ENCODE peak calls at places on chromosomes 7 and 10, in seven cellular contexts. One of them, this sample, is unnamed.

GRCh38 chr10:43350686-43351085 is 20.8 kb upstream of the FXYD4 start:
- DNase-seq in CD8-positive, alpha-beta memory T cell: no peak
- DNase-seq in AG09309: no peak
- DNase-seq in fibroblast of mammary gland: no peak
- DNase-seq in HFF-Myc: no peak
- DNase-seq in CD8-positive, alpha-beta T cell: no peak
- DNase-seq in SJCRH30: no peak
- DNase-seq in this sample: no peak

GRCh38 chr7:46990761-46991160 is 591.1 kb downstream of the TNS3 start:
- DNase-seq in CD8-positive, alpha-beta memory T cell: no peak
- DNase-seq in AG09309: no peak
- DNase-seq in fibroblast of mammary gland: peak; percentile 43
- DNase-seq in HFF-Myc: no peak
- DNase-seq in CD8-positive, alpha-beta T cell: no peak
- DNase-seq in SJCRH30: no peak
- DNase-seq in this sample: peak; percentile 17

GRCh38 chr7:17781491-17782215 is 158.6 kb downstream of the SNX13 start:
- DNase-seq in CD8-positive, alpha-beta memory T cell: no peak
- DNase-seq in AG09309: peak; percentile 23
- DNase-seq in fibroblast of mammary gland: peak; percentile 34
- DNase-seq in HFF-Myc: peak; percentile 5
- DNase-seq in CD8-positive, alpha-beta T cell: no peak
- DNase-seq in SJCRH30: no peak
- DNase-seq in this sample: peak; percentile 81

GRCh38 chr10:73827346-73828089 is 16.1 kb upstream of the NDST2 start:
- DNase-seq in CD8-positive, alpha-beta memory T cell: no peak
- DNase-seq in AG09309: no peak
- DNase-seq in fibroblast of mammary gland: peak; percentile 37
- DNase-seq in HFF-Myc: no peak
- DNase-seq in CD8-positive, alpha-beta T cell: no peak
- DNase-seq in SJCRH30: no peak
- DNase-seq in this sample: no peak

GRCh38 chr7:134520130-134520529 is 7.2 kb upstream of the AKR1B10 start:
- DNase-seq in CD8-positive, alpha-beta memory T cell: no peak
- DNase-seq in AG09309: no peak
- DNase-seq in fibroblast of mammary gland: peak; percentile 31
- DNase-seq in HFF-Myc: no peak
- DNase-seq in CD8-positive, alpha-beta T cell: no peak
- DNase-seq in SJCRH30: no peak
- DNase-seq in this sample: peak; percentile 28

GRCh38 chr7:68417002-68417401 is 1181.3 kb upstream of the AUTS2 start:
- DNase-seq in CD8-positive, alpha-beta memory T cell: no peak
- DNase-seq in AG09309: no peak
- DNase-seq in fibroblast of mammary gland: no peak
- DNase-seq in HFF-Myc: no peak
- DNase-seq in CD8-positive, alpha-beta T cell: no peak
- DNase-seq in SJCRH30: no peak
- DNase-seq in this sample: no peak

GRCh38 chr7:153005750-153006149 is 246.2 kb downstream of the ACTR3B start:
- DNase-seq in CD8-positive, alpha-beta memory T cell: no peak
- DNase-seq in AG09309: no peak
- DNase-seq in fibroblast of mammary gland: no peak
- DNase-seq in HFF-Myc: no peak
- DNase-seq in CD8-positive, alpha-beta T cell: no peak
- DNase-seq in SJCRH30: no peak
- DNase-seq in this sample: no peak

GRCh38 chr7:105006367-105007139 is 7.5 kb upstream of the KMT2E start:
- DNase-seq in CD8-positive, alpha-beta memory T cell: no peak
- DNase-seq in AG09309: no peak
- DNase-seq in fibroblast of mammary gland: no peak
- DNase-seq in HFF-Myc: no peak
- DNase-seq in CD8-positive, alpha-beta T cell: no peak
- DNase-seq in SJCRH30: no peak
- DNase-seq in this sample: no peak

GRCh38 chr10:12750526-12751201 is 250.8 kb downstream of the CCDC3 start:
- DNase-seq in CD8-positive, alpha-beta memory T cell: no peak
- DNase-seq in AG09309: no peak
- DNase-seq in fibroblast of mammary gland: no peak
- DNase-seq in HFF-Myc: no peak
- DNase-seq in CD8-positive, alpha-beta T cell: no peak
- DNase-seq in SJCRH30: no peak
- DNase-seq in this sample: peak; percentile 10

GRCh38 chr7:75881436-75882095 is 2.7 kb downstream of the RHBDD2 start:
- DNase-seq in CD8-positive, alpha-beta memory T cell: no peak
- DNase-seq in AG09309: no peak
- DNase-seq in fibroblast of mammary gland: no peak
- DNase-seq in HFF-Myc: no peak
- DNase-seq in CD8-positive, alpha-beta T cell: no peak
- DNase-seq in SJCRH30: no peak
- DNase-seq in this sample: peak; percentile 29
- H3K4me3 ChIP-seq in CD8-positive, alpha-beta memory T cell: no peak overlapping the region
- H3K4me3 ChIP-seq in AG09309: no peak overlapping the region
- H3K4me3 ChIP-seq in fibroblast of mammary gland: no peak overlapping the region
- H3K4me3 ChIP-seq in HFF-Myc: no peak overlapping the region
- H3K4me3 ChIP-seq in CD8-positive, alpha-beta T cell: no peak overlapping the region
- H3K4me3 ChIP-seq in SJCRH30: no peak overlapping the region
- H3K4me3 ChIP-seq in this sample: no peak overlapping the region

GRCh38 chr10:33095867-33096479 is 137.9 kb upstream of the ITGB1 start:
- DNase-seq in CD8-positive, alpha-beta memory T cell: no peak
- DNase-seq in AG09309: no peak
- DNase-seq in fibroblast of mammary gland: no peak
- DNase-seq in HFF-Myc: no peak
- DNase-seq in CD8-positive, alpha-beta T cell: no peak
- DNase-seq in SJCRH30: peak; percentile 22
- DNase-seq in this sample: no peak

GRCh38 chr10:33099748-33100147 is 141.7 kb upstream of the ITGB1 start:
- DNase-seq in CD8-positive, alpha-beta memory T cell: no peak
- DNase-seq in AG09309: peak; percentile 48
- DNase-seq in fibroblast of mammary gland: peak; percentile 33
- DNase-seq in HFF-Myc: no peak
- DNase-seq in CD8-positive, alpha-beta T cell: no peak
- DNase-seq in SJCRH30: no peak
- DNase-seq in this sample: no peak

GRCh38 chr10:33100996-33101747 is 143.1 kb upstream of the ITGB1 start:
- DNase-seq in CD8-positive, alpha-beta memory T cell: no peak
- DNase-seq in AG09309: no peak
- DNase-seq in fibroblast of mammary gland: no peak
- DNase-seq in HFF-Myc: no peak
- DNase-seq in CD8-positive, alpha-beta T cell: no peak
- DNase-seq in SJCRH30: peak; percentile 21
- DNase-seq in this sample: no peak

GRCh38 chr10:33102071-33102470 is 144.0 kb upstream of the ITGB1 start:
- DNase-seq in CD8-positive, alpha-beta memory T cell: no peak
- DNase-seq in AG09309: no peak
- DNase-seq in fibroblast of mammary gland: no peak
- DNase-seq in HFF-Myc: no peak
- DNase-seq in CD8-positive, alpha-beta T cell: no peak
- DNase-seq in SJCRH30: no peak
- DNase-seq in this sample: no peak

GRCh38 chr10:33098966-33099663 is 141.1 kb upstream of the ITGB1 start:
- DNase-seq in CD8-positive, alpha-beta memory T cell: no peak
- DNase-seq in AG09309: no peak
- DNase-seq in fibroblast of mammary gland: no peak
- DNase-seq in HFF-Myc: no peak
- DNase-seq in CD8-positive, alpha-beta T cell: no peak
- DNase-seq in SJCRH30: no peak
- DNase-seq in this sample: no peak
- H3K4me3 ChIP-seq in CD8-positive, alpha-beta memory T cell: no peak overlapping the region
- H3K4me3 ChIP-seq in AG09309: no peak overlapping the region
- H3K4me3 ChIP-seq in fibroblast of mammary gland: no peak overlapping the region
- H3K4me3 ChIP-seq in HFF-Myc: no peak overlapping the region
- H3K4me3 ChIP-seq in CD8-positive, alpha-beta T cell: no peak overlapping the region
- H3K4me3 ChIP-seq in SJCRH30: no peak overlapping the region
- H3K4me3 ChIP-seq in this sample: no peak overlapping the region

GRCh38 chr7:44981035-44981706 is 2.4 kb upstream of the MYO1G start:
- DNase-seq in CD8-positive, alpha-beta memory T cell: no peak
- DNase-seq in AG09309: no peak
- DNase-seq in fibroblast of mammary gland: no peak
- DNase-seq in HFF-Myc: no peak
- DNase-seq in CD8-positive, alpha-beta T cell: no peak
- DNase-seq in SJCRH30: no peak
- DNase-seq in this sample: no peak

GRCh38 chr7:44978511-44979366 is at the start of gene MYO1G:
- DNase-seq in CD8-positive, alpha-beta memory T cell: peak; percentile 82
- DNase-seq in AG09309: no peak
- DNase-seq in fibroblast of mammary gland: no peak
- DNase-seq in HFF-Myc: no peak
- DNase-seq in CD8-positive, alpha-beta T cell: peak; percentile 89
- DNase-seq in SJCRH30: no peak
- DNase-seq in this sample: no peak

GRCh38 chr7:44977956-44978355 is 859 bp downstream of the MYO1G start:
- DNase-seq in CD8-positive, alpha-beta memory T cell: peak; percentile 19
- DNase-seq in AG09309: no peak
- DNase-seq in fibroblast of mammary gland: no peak
- DNase-seq in HFF-Myc: no peak
- DNase-seq in CD8-positive, alpha-beta T cell: no peak
- DNase-seq in SJCRH30: no peak
- DNase-seq in this sample: no peak

GRCh38 chr7:44980393-44981034 is 1.7 kb upstream of the MYO1G start:
- DNase-seq in CD8-positive, alpha-beta memory T cell: peak; percentile 58
- DNase-seq in AG09309: peak; percentile 55
- DNase-seq in fibroblast of mammary gland: peak; percentile 47
- DNase-seq in HFF-Myc: no peak
- DNase-seq in CD8-positive, alpha-beta T cell: peak; percentile 47
- DNase-seq in SJCRH30: no peak
- DNase-seq in this sample: peak; percentile 50

DNA sequence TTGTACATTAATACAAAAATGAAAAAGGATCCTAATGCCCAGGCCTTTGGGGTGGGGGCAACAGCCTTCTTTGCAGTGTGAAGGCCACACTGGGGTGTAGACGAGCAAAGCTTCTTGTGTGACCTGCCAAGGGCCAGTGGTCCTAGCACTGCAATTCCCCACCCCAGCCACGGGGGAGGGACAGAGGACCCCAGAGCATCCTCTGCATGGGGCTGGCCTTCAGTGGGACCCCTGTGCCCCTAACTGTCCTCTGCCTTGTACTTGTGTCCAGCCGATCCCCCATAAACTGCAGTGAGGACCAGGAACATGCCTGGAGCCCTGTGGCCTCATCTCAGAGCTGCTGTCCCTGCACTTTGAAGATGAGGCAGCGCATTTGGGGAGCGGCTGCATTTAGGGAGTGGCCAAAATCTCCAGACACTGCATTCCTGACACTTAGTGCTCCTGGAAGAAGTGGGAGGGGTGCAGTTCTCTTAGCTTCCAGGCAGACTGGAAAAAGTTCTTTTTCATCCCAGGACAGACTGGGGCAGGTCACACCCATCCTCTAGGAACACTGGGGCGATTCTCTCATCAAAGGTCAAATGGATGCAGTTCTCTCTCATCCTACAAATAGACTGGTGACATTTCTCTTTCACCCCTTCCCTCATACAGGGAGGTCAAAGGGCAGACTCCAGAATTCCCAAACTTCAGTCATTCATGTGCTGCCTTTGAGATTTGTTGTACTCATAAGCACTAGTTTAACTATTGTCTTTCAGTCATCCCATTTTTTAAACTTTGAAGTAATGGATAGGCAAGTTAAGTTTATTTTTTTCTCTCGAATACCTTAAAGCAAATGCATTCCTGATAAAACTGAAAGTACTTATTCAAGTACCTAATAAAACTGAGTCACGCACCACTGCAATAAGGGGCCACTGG is 922 bp upstream of the MYO1G start:
- DNase-seq in CD8-positive, alpha-beta memory T cell: no peak
- DNase-seq in AG09309: no peak
- DNase-seq in fibroblast of mammary gland: no peak
- DNase-seq in HFF-Myc: no peak
- DNase-seq in CD8-positive, alpha-beta T cell: no peak
- DNase-seq in SJCRH30: no peak
- DNase-seq in this sample: no peak
- H3K4me3 ChIP-seq in CD8-positive, alpha-beta memory T cell: peak overlapping the region; percentile 91
- H3K4me3 ChIP-seq in AG09309: no peak overlapping the region
- H3K4me3 ChIP-seq in fibroblast of mammary gland: no peak overlapping the region
- H3K4me3 ChIP-seq in HFF-Myc: no peak overlapping the region
- H3K4me3 ChIP-seq in CD8-positive, alpha-beta T cell: peak overlapping the region; percentile 82
- H3K4me3 ChIP-seq in SJCRH30: no peak overlapping the region
- H3K4me3 ChIP-seq in this sample: no peak overlapping the region

GRCh38 chr7:142408794-142409193 is 150.9 kb upstream of the PRSS58 start:
- DNase-seq in CD8-positive, alpha-beta memory T cell: no peak
- DNase-seq in AG09309: no peak
- DNase-seq in fibroblast of mammary gland: no peak
- DNase-seq in HFF-Myc: no peak
- DNase-seq in CD8-positive, alpha-beta T cell: no peak
- DNase-seq in SJCRH30: no peak
- DNase-seq in this sample: no peak

GRCh38 chr7:142409471-142409870 is 151.6 kb upstream of the PRSS58 start:
- DNase-seq in CD8-positive, alpha-beta memory T cell: no peak
- DNase-seq in AG09309: no peak
- DNase-seq in fibroblast of mammary gland: no peak
- DNase-seq in HFF-Myc: no peak
- DNase-seq in CD8-positive, alpha-beta T cell: no peak
- DNase-seq in SJCRH30: no peak
- DNase-seq in this sample: no peak

GRCh38 chr7:142412551-142413193 is 154.8 kb upstream of the PRSS58 start:
- DNase-seq in CD8-positive, alpha-beta memory T cell: no peak
- DNase-seq in AG09309: peak; percentile 20
- DNase-seq in fibroblast of mammary gland: peak; percentile 75
- DNase-seq in HFF-Myc: peak; percentile 32
- DNase-seq in CD8-positive, alpha-beta T cell: peak; percentile 32
- DNase-seq in SJCRH30: peak; percentile 66
- DNase-seq in this sample: peak; percentile 61

GRCh38 chr7:142405122-142405765 is 147.4 kb upstream of the PRSS58 start:
- DNase-seq in CD8-positive, alpha-beta memory T cell: no peak
- DNase-seq in AG09309: peak; percentile 63
- DNase-seq in fibroblast of mammary gland: peak; percentile 33
- DNase-seq in HFF-Myc: no peak
- DNase-seq in CD8-positive, alpha-beta T cell: no peak
- DNase-seq in SJCRH30: no peak
- DNase-seq in this sample: no peak

DNA sequence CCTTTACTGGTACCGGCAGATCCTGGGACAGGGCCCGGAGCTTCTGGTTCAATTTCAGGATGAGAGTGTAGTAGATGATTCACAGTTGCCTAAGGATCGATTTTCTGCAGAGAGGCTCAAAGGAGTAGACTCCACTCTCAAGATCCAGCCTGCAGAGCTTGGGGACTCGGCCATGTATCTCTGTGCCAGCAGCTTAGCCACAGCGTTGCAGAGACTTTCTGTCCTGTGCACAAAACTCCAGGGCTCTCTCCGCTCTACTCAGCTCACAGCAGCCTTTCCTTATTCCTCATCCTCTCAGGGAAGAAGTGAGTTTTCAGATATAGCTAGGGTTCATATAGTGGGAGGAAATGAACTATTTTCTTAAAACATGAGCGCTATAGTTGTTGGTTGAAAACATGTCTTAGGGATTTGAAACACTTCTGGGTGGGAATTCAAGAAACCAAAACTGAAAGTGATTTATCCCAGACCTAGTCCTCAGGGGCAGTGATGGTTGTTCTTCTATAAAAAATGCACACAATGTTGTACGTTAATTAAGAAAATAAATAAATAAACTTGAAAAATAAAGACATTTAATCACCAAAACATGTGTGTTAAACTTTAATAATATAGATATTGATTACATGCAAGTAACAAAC is 150.2 kb upstream of the PRSS58 start:
- DNase-seq in CD8-positive, alpha-beta memory T cell: no peak
- DNase-seq in AG09309: no peak
- DNase-seq in fibroblast of mammary gland: peak; percentile 30
- DNase-seq in HFF-Myc: no peak
- DNase-seq in CD8-positive, alpha-beta T cell: no peak
- DNase-seq in SJCRH30: no peak
- DNase-seq in this sample: peak; percentile 18
- H3K4me3 ChIP-seq in CD8-positive, alpha-beta memory T cell: no peak overlapping the region
- H3K4me3 ChIP-seq in AG09309: no peak overlapping the region
- H3K4me3 ChIP-seq in fibroblast of mammary gland: no peak overlapping the region
- H3K4me3 ChIP-seq in HFF-Myc: no peak overlapping the region
- H3K4me3 ChIP-seq in CD8-positive, alpha-beta T cell: no peak overlapping the region
- H3K4me3 ChIP-seq in SJCRH30: peak overlapping the region; percentile 14
- H3K4me3 ChIP-seq in this sample: peak overlapping the region; percentile 32

GRCh38 chr7:101134399-101134980 is 7.6 kb downstream of the SERPINE1 start:
- DNase-seq in CD8-positive, alpha-beta memory T cell: no peak
- DNase-seq in AG09309: no peak
- DNase-seq in fibroblast of mammary gland: peak; percentile 67
- DNase-seq in HFF-Myc: no peak
- DNase-seq in CD8-positive, alpha-beta T cell: no peak
- DNase-seq in SJCRH30: no peak
- DNase-seq in this sample: peak; percentile 65
- H3K4me3 ChIP-seq in CD8-positive, alpha-beta memory T cell: no peak overlapping the region
- H3K4me3 ChIP-seq in AG09309: no peak overlapping the region
- H3K4me3 ChIP-seq in fibroblast of mammary gland: no peak overlapping the region
- H3K4me3 ChIP-seq in HFF-Myc: no peak overlapping the region
- H3K4me3 ChIP-seq in CD8-positive, alpha-beta T cell: no peak overlapping the region
- H3K4me3 ChIP-seq in SJCRH30: no peak overlapping the region
- H3K4me3 ChIP-seq in this sample: peak overlapping the region; percentile 42

This sample was measured in fibroblast of pulmonary artery.